ENCODE peak calls at places on chromosomes 7 and 10, in ten cellular contexts. W is CD4-positive, alpha-beta T cell; L is pancreas; Z is body of pancreas; Y is nephron progenitor cell; S is suprapubic skin; G is cardiac fibroblast; X is sigmoid colon; A is stomach; J is cardiac muscle cell. P is an unnamed sample.
A peak's percentile ranks its signal among the peaks of the same experiment; 100 is the strongest.

GRCh38 chr10:77746313-77746712 is 108.7 kb upstream of the KCNMA1 start:
- DNase-seq in A (no peak), Z (no peak), S (no peak), G (peak; percentile 75), J (no peak), X (no peak), L (no peak), Y (no peak), W (no peak), P (no peak)

GRCh38 chr7:6500691-6501090 is 50.6 kb downstream of the GRID2IP start:
- DNase-seq in L (no peak), J (no peak), W (no peak), G (no peak), Z (no peak), X (no peak), S (no peak), Y (no peak), A (no peak), P (no peak)

GRCh38 chr7:38327597-38327996 is 54.2 kb upstream of the TARP start:
- DNase-seq in J (no peak), G (no peak), Z (no peak), L (no peak), X (no peak), Y (no peak), A (no peak), S (no peak), W (no peak), P (no peak)

GRCh38 chr10:18414061-18414460 is 237.3 kb downstream of the NSUN6 start:
- DNase-seq in Z (no peak), G (no peak), A (no peak), Y (no peak), S (no peak), L (no peak), X (no peak), W (no peak), J (peak; percentile 55), P (no peak)

GRCh38 chr7:116236020-116236630 is 25.8 kb downstream of the TES start:
- DNase-seq in J (peak; percentile 62), L (no peak), A (peak; percentile 58), Z (peak; percentile 45), S (no peak), X (no peak), Y (peak; percentile 22), W (peak; percentile 47), G (peak; percentile 76), P (peak; percentile 33)

GRCh38 chr10:64501807-64502206 is 980.6 kb downstream of the REEP3 start:
- DNase-seq in X (no peak), Y (no peak), G (no peak), W (no peak), S (no peak), L (no peak), J (no peak), Z (no peak), A (no peak), P (no peak)

GRCh38 chr10:78721231-78721630 is 347.5 kb upstream of the ZMIZ1 start:
- DNase-seq in Y (no peak), A (no peak), W (no peak), X (no peak), Z (no peak), G (no peak), L (no peak), S (no peak), J (no peak), P (no peak)

GRCh38 chr7:123538189-123538714 is 3.9 kb upstream of the IQUB start:
- DNase-seq in J (no peak), Z (no peak), A (no peak), L (no peak), W (no peak), Y (no peak), X (no peak), S (no peak), G (peak; percentile 78), P (no peak)

GRCh38 chr7:36287371-36288241 is 102.1 kb upstream of the ANLN start:
- DNase-seq in G (no peak), Z (no peak), X (no peak), A (no peak), Y (peak; percentile 21), W (no peak), L (peak; percentile 52), J (no peak), S (no peak), P (no peak)

GRCh38 chr10:71068811-71069411 is 143.5 kb upstream of the UNC5B start:
- DNase-seq in X (no peak), G (no peak), Z (no peak), Y (no peak), S (no peak), J (no peak), A (no peak), L (no peak), W (no peak), P (no peak)

GRCh38 chr7:143382791-143383641 is 1.9 kb downstream of the ZYX start:
- DNase-seq in G (no peak), Z (no peak), J (no peak), A (no peak), X (peak; percentile 71), W (no peak), Y (no peak), S (no peak), L (peak; percentile 46), P (no peak)

GRCh38 chr10:82463614-82464013 is 588.6 kb downstream of the NRG3 start:
- DNase-seq in X (no peak), A (no peak), Z (no peak), L (no peak), S (no peak), Y (no peak), G (no peak), W (no peak), J (no peak), P (no peak)

GRCh38 chr10:126235979-126236851 is 152.1 kb downstream of the ADAM12 start:
- DNase-seq in X (no peak), G (no peak), L (no peak), J (no peak), S (no peak), W (no peak), A (no peak), Z (no peak), Y (no peak), P (no peak)

GRCh38 chr10:3853547-3853989 is 68.6 kb upstream of the KLF6 start:
- DNase-seq in Z (peak; percentile 84), L (no peak), W (no peak), X (peak; percentile 87), J (no peak), Y (no peak), S (no peak), A (peak; percentile 69), G (no peak), P (no peak)

GRCh38 chr7:65390588-65390987 is 16.9 kb downstream of the ZNF92 start:
- DNase-seq in W (no peak), J (no peak), L (no peak), G (no peak), Z (no peak), X (no peak), Y (no peak), S (no peak), A (no peak), P (no peak)

GRCh38 chr7:39589323-39590111 is 23.3 kb downstream of the YAE1 start:
- DNase-seq in Y (no peak), Z (no peak), X (no peak), G (peak; percentile 98), L (no peak), S (no peak), J (peak; percentile 62), A (no peak), W (peak; percentile 43), P (no peak)

GRCh38 chr7:93461350-93461749 is 113.2 kb downstream of the CALCR start:
- DNase-seq in A (no peak), S (no peak), L (no peak), J (no peak), Z (no peak), G (no peak), W (no peak), Y (no peak), X (no peak), P (no peak)

GRCh38 chr7:75534727-75535307 is 42.7 kb downstream of the SPDYE5 start:
- DNase-seq in X (no peak), W (no peak), Z (no peak), G (peak; percentile 63), Y (no peak), L (no peak), S (no peak), A (no peak), J (no peak), P (no peak)

GRCh38 chr10:100728928-100729876 is 16.2 kb upstream of the PAX2 start:
- DNase-seq in Z (peak; percentile 36), G (peak; percentile 21), L (peak; percentile 77), W (no peak), A (peak; percentile 32), S (no peak), X (no peak), J (peak; percentile 69), Y (peak; percentile 81), P (no peak)
- TF ChIP-seq CTCF in Z (no peak), G (peak; percentile 34), L (no peak), W (no peak), A (no peak), S (no peak), X (no peak), J (peak; percentile 47), Y (peak; percentile 45), P (peak; percentile 48)

GRCh38 chr7:79272066-79272669 is 181.3 kb downstream of the MAGI2 start:
- DNase-seq in X (no peak), W (no peak), A (no peak), Y (no peak), J (peak; percentile 53), S (no peak), L (no peak), Z (no peak), G (peak; percentile 71), P (no peak)
- TF ChIP-seq CTCF in X (no peak), W (peak; percentile 40), A (peak; percentile 32), Y (peak; percentile 65), J (peak; percentile 60), S (no peak), L (peak; percentile 37), Z (peak; percentile 14), G (peak; percentile 54), P (peak; percentile 76)

GRCh38 chr7:150417863-150418262 is 32.6 kb upstream of the GIMAP8 start:
- DNase-seq in Z (no peak), G (no peak), J (no peak), L (no peak), X (no peak), W (no peak), Y (no peak), S (peak; percentile 37), A (no peak), P (no peak)
- TF ChIP-seq CTCF in Z (no peak), G (peak; percentile 17), J (no peak), L (no peak), X (no peak), W (no peak), Y (no peak), S (no peak), A (no peak), P (no peak)

DNA sequence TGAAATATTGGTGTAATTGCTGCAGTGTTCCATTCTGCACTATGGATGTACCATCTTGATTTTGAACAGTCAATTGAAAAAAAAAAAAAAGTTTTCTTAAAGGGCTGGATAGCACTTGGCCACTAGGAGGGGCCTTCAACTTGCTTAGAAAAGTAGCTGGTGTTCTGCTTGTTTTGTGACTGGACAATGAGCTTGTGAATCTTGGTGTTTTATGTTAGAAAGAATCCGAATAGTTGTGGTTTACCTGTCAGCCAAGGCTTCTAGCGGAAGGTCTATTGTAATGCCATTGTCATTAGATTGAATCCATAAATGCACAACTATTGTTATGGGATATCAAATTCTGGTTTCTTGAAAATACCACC is 77.1 kb downstream of the BMPER start:
- DNase-seq in J (peak; percentile 37), L (no peak), A (no peak), Z (no peak), S (no peak), X (no peak), Y (no peak), G (peak; percentile 83), W (no peak), P (no peak)
- TF ChIP-seq CTCF in J (peak; percentile 62), L (no peak), A (peak; percentile 20), Z (no peak), S (no peak), X (no peak), Y (no peak), G (peak; percentile 83), W (no peak), P (peak; percentile 55)